ENCODE peak calls at places on chromosome 2, in eight cellular contexts. L, E, P, X, A, C, S and M are unnamed samples.

GRCh38 chr2:197378494-197378972 is 56.3 kb downstream of the SF3B1 start:
- DNase-seq in S (no peak), A (peak), E (peak), C (peak), P (no peak), X (peak), L (no peak), M (peak)

GRCh38 chr2:32562906-32563305 is 64.9 kb upstream of the TTC27 start:
- DNase-seq in S (no peak), L (no peak), A (no peak), C (no peak), E (no peak), X (no peak), P (no peak), M (no peak)

GRCh38 chr2:88296209-88296608 is 126.1 kb downstream of the THNSL2 start:
- DNase-seq in S (no peak), P (no peak), C (no peak), L (no peak), A (no peak), E (no peak), X (no peak), M (no peak)

GRCh38 chr2:6917761-6918421 is 679 bp downstream of the RNF144A start:
- DNase-seq in E (no peak), C (peak), P (no peak), L (no peak), X (no peak), S (no peak), A (no peak), M (no peak)

GRCh38 chr2:181371195-181371594 is 86.0 kb upstream of the ITGA4 start:
- DNase-seq in S (no peak), L (no peak), C (no peak), E (no peak), A (no peak), P (no peak), X (no peak), M (peak)

GRCh38 chr2:36655456-36655855 is 41.1 kb upstream of the VIT start:
- DNase-seq in S (no peak), P (peak), X (peak), C (no peak), E (no peak), L (no peak), A (peak), M (no peak)

GRCh38 chr2:195458936-195459335 is 198.1 kb upstream of the SLC39A10 start:
- DNase-seq in S (no peak), P (no peak), L (no peak), X (peak), E (no peak), A (no peak), C (no peak), M (no peak)

GRCh38 chr2:64979744-64980143 is 9.5 kb upstream of the SLC1A4 start:
- DNase-seq in E (peak), P (no peak), C (no peak), A (peak), X (no peak), L (no peak), S (no peak), M (no peak)

GRCh38 chr2:15868186-15868585 is 72.2 kb upstream of the MYCN start:
- DNase-seq in P (no peak), S (no peak), L (no peak), E (no peak), C (no peak), X (no peak), A (no peak), M (no peak)

GRCh38 chr2:196652869-196653268 is 13.4 kb downstream of the CCDC150 start:
- DNase-seq in S (no peak), E (no peak), C (no peak), L (no peak), P (no peak), A (no peak), X (no peak), M (no peak)

GRCh38 chr2:202790676-202791075 is 80.9 kb downstream of the ICA1L start:
- DNase-seq in X (peak), P (no peak), L (no peak), C (no peak), E (no peak), A (no peak), S (no peak), M (no peak)

GRCh38 chr2:171551836-171552235 is 29.6 kb downstream of the CYBRD1 start:
- DNase-seq in S (no peak), A (no peak), P (no peak), E (no peak), L (no peak), X (peak), C (no peak), M (no peak)

GRCh38 chr2:223165423-223166214 is 113.6 kb downstream of the KCNE4 start:
- DNase-seq in P (no peak), X (no peak), C (peak), L (no peak), A (no peak), E (no peak), S (no peak), M (no peak)
- H3K4me3 ChIP-seq in P (no peak), X (no peak), C (no peak), L (no peak), A (no peak), E (no peak), S (no peak), M (no peak)

DNA sequence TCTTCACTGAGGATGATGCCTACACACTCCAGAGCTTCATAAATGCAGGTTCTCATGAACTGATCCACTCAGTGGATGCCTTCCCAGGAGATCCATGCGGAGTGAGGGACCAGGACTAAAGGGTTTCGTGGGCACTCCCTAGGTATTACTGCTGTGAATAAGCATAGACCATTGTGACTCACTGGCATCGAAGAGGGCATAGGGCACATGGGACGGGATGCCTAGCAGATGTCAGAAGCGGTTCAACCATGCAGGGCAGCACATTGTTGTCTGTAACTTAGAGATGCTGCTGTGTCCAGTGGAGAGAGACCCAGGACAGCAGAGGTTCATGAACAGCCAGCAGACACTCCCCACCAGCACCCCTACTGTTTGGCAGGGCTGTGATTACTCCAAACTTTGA is 17.2 kb downstream of the GKN2 start:
- DNase-seq in S (no peak), A (no peak), C (no peak), L (no peak), P (no peak), X (no peak), E (no peak), M (no peak)
- H3K4me3 ChIP-seq in S (no peak), A (no peak), C (no peak), L (no peak), P (no peak), X (no peak), E (no peak), M (no peak)

DNA sequence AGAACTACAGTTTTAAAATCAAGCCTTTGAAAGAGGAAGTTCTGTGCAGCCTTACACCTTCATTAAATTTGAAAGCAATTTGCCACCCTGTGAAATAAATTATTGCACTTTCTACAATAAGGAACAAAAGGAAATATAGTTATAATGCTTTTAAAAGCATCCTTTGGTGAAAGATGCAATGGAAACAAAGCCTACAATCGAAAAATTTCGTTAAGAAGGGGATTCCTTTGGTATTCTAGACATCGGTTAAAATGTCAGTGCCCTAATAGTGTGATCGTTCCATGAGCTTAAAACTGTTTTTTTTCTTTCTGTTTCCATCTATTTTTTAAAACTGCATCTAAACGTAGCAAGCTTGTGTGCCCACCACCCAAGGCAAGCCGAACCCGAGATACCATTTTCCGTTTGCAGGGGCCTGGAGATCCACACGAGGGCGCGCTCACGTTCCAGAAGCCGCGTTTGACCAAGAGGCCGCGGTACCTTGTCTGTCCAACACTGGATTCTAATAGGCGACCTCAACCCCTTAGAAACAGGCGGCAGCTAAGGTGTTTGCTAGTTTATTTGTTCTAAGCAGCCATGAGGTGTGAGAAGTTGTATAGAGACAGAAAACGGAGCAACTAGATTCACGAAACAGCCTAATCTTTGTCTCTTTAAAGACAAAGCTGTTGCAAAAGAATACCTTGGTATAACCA is 4.0 kb downstream of the HOXD11 start:
- DNase-seq in A (peak), L (no peak), C (peak), P (no peak), E (peak), S (no peak), X (peak), M (peak)
- H3K4me3 ChIP-seq in A (no peak), L (no peak), C (no peak), P (no peak), E (no peak), S (no peak), X (no peak), M (no peak)

GRCh38 chr2:219626540-219626939 is 890 bp upstream of the SLC4A3 start:
- DNase-seq in E (no peak), A (no peak), L (no peak), X (no peak), S (no peak), C (no peak), P (no peak), M (no peak)

GRCh38 chr2:219628986-219629901 is 1.8 kb downstream of the SLC4A3 start:
- DNase-seq in C (no peak), A (no peak), L (no peak), E (no peak), S (peak), P (no peak), X (no peak), M (peak)

GRCh38 chr2:219625179-219625578 is 2.3 kb upstream of the SLC4A3 start:
- DNase-seq in C (no peak), A (no peak), X (no peak), L (no peak), P (no peak), E (no peak), S (no peak), M (no peak)

GRCh38 chr2:219628235-219628985 is 980 bp downstream of the SLC4A3 start:
- DNase-seq in C (no peak), L (no peak), A (no peak), S (peak), P (no peak), X (no peak), E (no peak), M (peak)

GRCh38 chr2:219627105-219628100 is at the start of gene SLC4A3:
- DNase-seq in L (no peak), P (no peak), S (no peak), A (no peak), X (peak), C (no peak), E (peak), M (peak)
- H3K4me3 ChIP-seq in L (peak), P (peak), S (peak), A (peak), X (peak), C (peak), E (peak), M (peak)

DNA sequence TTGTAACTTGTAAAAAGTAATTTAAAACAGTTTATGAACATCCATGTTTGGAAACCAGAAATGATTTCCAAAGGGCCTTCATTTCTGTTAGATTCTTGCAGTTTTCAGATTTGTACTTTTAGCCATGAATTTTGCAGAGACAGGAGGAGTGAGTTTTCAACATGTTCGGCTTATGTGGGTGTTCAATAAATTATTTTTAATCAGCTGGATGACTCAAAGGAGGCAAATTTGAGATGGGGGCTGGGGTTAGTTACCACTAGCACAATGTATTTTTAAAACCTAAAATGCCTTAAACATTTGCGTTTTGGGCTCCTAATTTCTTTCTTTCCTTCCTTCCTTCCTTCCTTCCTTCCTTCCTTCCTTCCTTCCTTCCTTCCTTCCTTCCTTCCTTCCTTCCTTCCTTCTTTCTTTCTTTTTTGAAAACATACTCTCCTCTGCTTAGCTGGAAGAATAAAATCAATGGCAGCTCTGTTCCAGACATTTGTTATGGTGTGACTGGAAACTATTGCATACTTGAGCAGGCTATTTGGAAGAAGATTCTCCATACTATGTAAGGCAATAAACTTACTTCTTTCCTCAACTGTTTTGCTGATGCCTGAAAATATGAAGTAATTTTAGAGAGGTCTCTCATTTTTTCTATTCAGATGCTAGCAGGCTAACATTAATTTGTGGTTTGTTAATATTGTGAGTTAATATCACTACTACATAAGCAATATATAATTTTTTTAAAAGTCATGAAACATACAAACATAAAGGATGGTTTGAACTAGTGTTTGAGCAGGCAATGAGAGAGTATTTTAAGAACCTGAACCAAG is 394.4 kb downstream of the NYAP2 start:
- DNase-seq in S (no peak), P (no peak), A (no peak), E (no peak), L (no peak), X (no peak), C (no peak), M (no peak)
- H3K4me3 ChIP-seq in S (no peak), P (no peak), A (no peak), E (no peak), L (no peak), X (no peak), C (no peak), M (no peak)

GRCh38 chr2:223591596-223591995 is 10.6 kb downstream of the SCG2 start:
- DNase-seq in P (no peak), E (no peak), X (peak), L (no peak), A (peak), S (no peak), C (no peak), M (no peak)
- H3K4me3 ChIP-seq in P (no peak), E (no peak), X (peak), L (no peak), A (no peak), S (no peak), C (no peak), M (no peak)

GRCh38 chr2:112784199-112785189 is at the start of gene IL1A:
- DNase-seq in L (peak), P (peak), E (no peak), C (peak), A (peak), S (no peak), X (peak), M (peak)
- H3K4me3 ChIP-seq in L (peak), P (no peak), E (no peak), C (no peak), A (no peak), S (no peak), X (peak), M (no peak)

GRCh38 chr2:39501412-39501811 is 64.3 kb upstream of the MAP4K3 start:
- DNase-seq in X (no peak), P (no peak), L (no peak), C (no peak), S (no peak), A (no peak), E (no peak), M (no peak)
- H3K4me3 ChIP-seq in X (no peak), P (no peak), L (no peak), C (no peak), S (no peak), A (no peak), E (no peak), M (no peak)

GRCh38 chr2:176174850-176175728 is 13.4 kb upstream of the HOXD1 start:
- DNase-seq in A (no peak), S (no peak), X (peak), C (no peak), L (no peak), P (no peak), E (no peak), M (peak)
- H3K4me3 ChIP-seq in A (peak), S (no peak), X (no peak), C (no peak), L (no peak), P (no peak), E (no peak), M (peak)

DNA sequence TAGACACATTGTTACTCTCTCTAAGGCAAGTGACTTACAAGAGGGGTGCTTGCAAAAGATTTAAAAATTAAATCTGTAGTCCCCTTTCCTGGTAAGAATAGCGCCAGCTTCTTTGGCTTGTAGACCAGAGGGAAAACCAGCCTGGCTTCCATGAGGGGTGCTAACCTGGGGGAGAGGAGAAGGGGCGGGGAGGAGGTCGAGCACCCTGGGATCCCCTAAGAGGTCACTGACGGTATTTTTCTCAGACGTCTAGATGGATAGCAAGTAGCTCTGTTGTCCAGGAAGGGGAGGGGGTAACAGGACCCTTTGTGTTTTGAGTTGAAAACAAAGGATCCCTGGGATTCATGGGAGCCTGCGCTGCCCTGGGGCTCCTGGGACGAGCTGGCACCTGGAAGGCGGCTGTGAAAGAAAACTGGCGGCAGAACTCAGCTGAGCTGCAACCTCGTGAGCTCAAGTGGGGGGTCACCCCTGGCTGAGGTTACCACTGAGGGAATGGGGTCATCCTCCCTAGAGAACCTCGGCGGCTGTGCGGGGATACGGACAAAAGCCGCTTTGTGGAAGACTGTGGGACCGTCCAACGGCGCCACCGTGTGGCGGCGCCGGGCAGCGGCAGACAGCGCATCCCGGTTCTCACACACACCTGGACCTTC is 37.8 kb upstream of the MRPL19 start:
- DNase-seq in C (peak), E (peak), X (peak), S (no peak), L (peak), A (peak), P (no peak), M (peak)
- H3K4me3 ChIP-seq in C (peak), E (no peak), X (peak), S (no peak), L (peak), A (peak), P (peak), M (peak)